ENCODE peak calls at places on chromosome 16, in nine cellular contexts. D is SK-N-SH; W is DND-41; T is CD4-positive, CD25-positive, alpha-beta regulatory T cell; S is cardiac muscle cell; Y is mucosa of descending colon; L is aorta; K is testis; V is kidney epithelial cell. Z is an unnamed sample. For H3K36me3, the result is how much of the 10 kb centered on the place peaks cover.

GRCh38 chr16:85293899-85294642 is 181.8 kb upstream of the CIBAR2 start:
- DNase-seq in L (no peak), V (no peak), T (no peak), W (no peak), K (no peak), S (no peak), Y (no peak), D (no peak), Z (no peak)

GRCh38 chr16:31006086-31006385 is 4.4 kb downstream of the STX1B start:
- DNase-seq in V (no peak), L (no peak), S (no peak), T (no peak), K (no peak), D (peak), W (no peak), Y (no peak), Z (no peak)

GRCh38 chr16:66728117-66728787 is 23.2 kb downstream of the DYNC1LI2 start:
- DNase-seq in V (no peak), T (peak), S (peak), Y (no peak), K (peak), L (no peak), D (peak), W (no peak), Z (no peak)

GRCh38 chr16:74160759-74161158 is 135.9 kb upstream of the PSMD7 start:
- DNase-seq in D (no peak), S (no peak), L (no peak), K (no peak), V (no peak), Y (no peak), T (no peak), W (no peak), Z (no peak)

GRCh38 chr16:50846511-50846910 is 104.6 kb downstream of the CYLD start:
- DNase-seq in L (no peak), D (no peak), S (no peak), Y (no peak), K (no peak), W (no peak), V (no peak), T (no peak), Z (no peak)

GRCh38 chr16:79069118-79069517 is 531.4 kb downstream of the MAF start:
- DNase-seq in K (no peak), L (no peak), D (no peak), S (no peak), Y (no peak), V (no peak), W (no peak), T (no peak), Z (no peak)

GRCh38 chr16:27520982-27521673 is 28.6 kb downstream of the GTF3C1 start:
- DNase-seq in V (no peak), T (no peak), L (peak), W (no peak), K (no peak), S (peak), Y (no peak), D (no peak), Z (peak)

GRCh38 chr16:57590654-57591085 is 37.8 kb upstream of the ADGRG1 start:
- DNase-seq in V (peak), K (no peak), S (no peak), T (no peak), Y (no peak), D (no peak), L (no peak), W (no peak), Z (no peak)

GRCh38 chr16:66970775-66971725 is 10.0 kb downstream of the CES3 start:
- DNase-seq in L (no peak), S (no peak), K (no peak), D (no peak), T (no peak), W (no peak), V (no peak), Y (no peak), Z (no peak)

DNA sequence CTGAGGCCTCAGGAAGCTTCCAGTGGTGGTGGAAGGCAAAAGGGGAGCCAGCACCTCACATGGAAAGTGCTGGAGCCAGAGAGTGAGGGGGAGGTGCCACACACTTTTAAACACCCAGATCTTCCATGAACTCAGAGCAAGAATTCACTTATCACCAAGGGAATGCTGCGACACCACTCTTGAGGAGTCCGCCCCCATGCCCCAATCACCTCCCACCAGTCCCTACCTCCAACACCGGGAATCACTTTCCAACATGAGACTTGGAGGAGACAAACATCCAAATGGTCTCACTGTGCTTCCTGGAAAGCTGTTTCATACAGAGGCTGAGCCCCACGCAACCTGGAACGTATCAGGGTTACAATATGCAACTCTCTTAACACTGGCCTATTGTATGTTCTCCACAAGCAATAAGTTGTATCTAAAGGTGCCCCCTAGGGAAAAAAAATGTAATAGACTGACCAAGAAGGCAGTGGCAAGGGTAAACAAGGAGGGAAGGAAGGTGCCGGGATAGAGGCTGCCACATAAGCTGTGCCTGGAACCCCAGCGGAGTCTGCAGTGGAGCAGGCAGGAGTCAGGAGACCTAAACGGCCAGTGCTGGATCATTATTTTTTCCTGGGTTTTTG is 106.7 kb upstream of the FOXF1 start:
- DNase-seq in L (no peak), Y (no peak), W (no peak), T (no peak), D (no peak), V (no peak), K (no peak), S (no peak), Z (no peak)
- H3K4me3 ChIP-seq in L (no peak), Y (no peak), W (no peak), T (no peak), D (no peak), V (no peak), K (no peak), S (no peak), Z (no peak)

GRCh38 chr16:69871708-69872107 is 79.4 kb upstream of the CLEC18A start:
- DNase-seq in D (no peak), S (no peak), V (no peak), L (no peak), T (no peak), W (no peak), Y (no peak), K (no peak), Z (no peak)

GRCh38 chr16:69867796-69868565 is 83.2 kb upstream of the CLEC18A start:
- DNase-seq in S (no peak), D (no peak), W (no peak), Y (no peak), K (no peak), T (no peak), V (no peak), L (no peak), Z (no peak)

GRCh38 chr16:69870761-69871160 is 80.4 kb upstream of the CLEC18A start:
- DNase-seq in V (no peak), T (no peak), S (no peak), W (no peak), K (no peak), D (no peak), L (no peak), Y (no peak), Z (no peak)

GRCh38 chr16:69872888-69873287 is 78.2 kb upstream of the CLEC18A start:
- DNase-seq in W (no peak), S (no peak), D (no peak), T (no peak), L (no peak), Y (no peak), V (no peak), K (no peak), Z (no peak)

DNA sequence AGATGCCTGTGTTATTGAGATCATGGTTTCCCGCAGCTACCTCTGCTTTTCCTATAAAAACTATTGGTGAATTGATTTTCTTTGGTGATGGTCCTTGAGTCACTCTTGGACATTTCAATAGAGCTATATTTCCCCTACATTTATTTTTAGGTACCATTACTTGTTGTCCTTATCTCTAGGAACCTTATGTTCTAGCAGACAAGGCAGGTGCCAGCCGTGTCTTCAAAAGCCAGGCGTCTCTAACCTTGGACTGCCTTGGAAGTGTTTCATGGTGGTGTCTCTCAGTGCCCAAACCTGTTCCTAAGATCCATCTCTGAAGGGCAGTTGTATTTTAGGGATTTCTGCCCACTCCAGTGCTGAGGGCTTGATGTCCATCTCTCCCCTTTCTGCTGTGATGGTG is 77.4 kb upstream of the CLEC18A start:
- DNase-seq in V (no peak), L (no peak), Y (no peak), K (no peak), S (no peak), W (no peak), D (no peak), T (no peak), Z (no peak)
- H3K36me3 ChIP-seq in V (under half), L (under half), Y (under half), K (under half), S (under half), W (under half), D (under half), T (half or more), Z (under half)

GRCh38 chr16:69822174-69822935 is 60.2 kb downstream of the WWP2 start:
- DNase-seq in Y (no peak), D (no peak), S (no peak), L (no peak), T (no peak), V (no peak), W (no peak), K (no peak), Z (no peak)

GRCh38 chr16:69827527-69827926 is 65.4 kb downstream of the WWP2 start:
- DNase-seq in V (no peak), D (peak), Y (no peak), S (no peak), T (no peak), K (no peak), L (no peak), W (no peak), Z (no peak)

GRCh38 chr16:69820926-69821541 is 58.9 kb downstream of the WWP2 start:
- DNase-seq in S (no peak), W (no peak), D (peak), V (no peak), Y (no peak), T (no peak), L (peak), K (peak), Z (no peak)

GRCh38 chr16:69821844-69822173 is 59.7 kb downstream of the WWP2 start:
- DNase-seq in T (no peak), Y (no peak), W (no peak), K (no peak), S (no peak), L (no peak), V (no peak), D (no peak), Z (no peak)

DNA sequence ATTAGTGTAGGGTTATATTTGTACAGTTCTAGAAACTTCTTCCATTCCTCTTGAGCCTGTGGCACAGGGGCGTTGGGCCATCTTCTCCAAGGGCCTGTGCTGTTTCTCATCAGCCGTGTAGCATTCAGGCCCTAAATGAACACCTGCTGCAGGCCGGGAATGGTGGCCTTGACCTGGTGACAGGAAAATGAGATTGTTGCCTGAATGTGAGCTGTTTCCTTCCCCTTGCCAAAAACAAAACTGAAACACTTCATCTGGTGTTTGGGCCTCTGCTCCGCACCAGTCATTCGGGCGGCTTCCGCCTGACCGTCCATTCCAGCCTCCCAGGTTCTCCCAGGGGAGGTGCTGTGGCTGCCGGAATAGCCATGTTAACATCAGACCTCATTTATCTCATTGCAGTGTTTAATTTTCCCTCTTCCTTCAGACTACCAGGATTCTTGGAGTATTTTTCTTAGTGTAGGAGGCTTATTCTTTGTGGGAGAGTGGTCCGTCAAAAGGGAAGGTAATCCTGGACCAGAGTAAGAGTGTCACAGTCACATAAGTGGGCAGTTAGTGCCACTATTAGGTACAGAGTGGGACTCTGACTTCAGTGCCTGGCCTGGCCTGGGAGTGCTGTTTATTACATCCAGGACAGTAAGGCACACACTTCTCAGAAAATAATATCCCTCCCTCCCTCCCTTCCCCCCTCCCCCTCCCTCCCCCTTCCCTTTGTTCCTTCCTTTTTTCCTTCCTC is 61.9 kb downstream of the WWP2 start:
- DNase-seq in L (no peak), W (no peak), K (peak), T (no peak), Y (no peak), S (no peak), V (no peak), D (no peak), Z (no peak)
- H3K4me3 ChIP-seq in L (no peak), W (no peak), K (no peak), T (no peak), Y (no peak), S (no peak), V (no peak), D (no peak), Z (no peak)

GRCh38 chr16:75660726-75661302 is 13.2 kb downstream of the TERF2IP start:
- DNase-seq in T (no peak), K (no peak), Y (no peak), D (no peak), W (no peak), S (no peak), V (no peak), L (no peak), Z (no peak)

GRCh38 chr16:75653926-75654325 is 6.4 kb downstream of the TERF2IP start:
- DNase-seq in Y (no peak), V (no peak), K (no peak), W (no peak), L (no peak), T (no peak), D (peak), S (no peak), Z (no peak)

GRCh38 chr16:75660321-75660720 is 12.7 kb downstream of the TERF2IP start:
- DNase-seq in S (no peak), T (no peak), V (no peak), D (no peak), K (no peak), L (no peak), W (no peak), Y (no peak), Z (no peak)

DNA sequence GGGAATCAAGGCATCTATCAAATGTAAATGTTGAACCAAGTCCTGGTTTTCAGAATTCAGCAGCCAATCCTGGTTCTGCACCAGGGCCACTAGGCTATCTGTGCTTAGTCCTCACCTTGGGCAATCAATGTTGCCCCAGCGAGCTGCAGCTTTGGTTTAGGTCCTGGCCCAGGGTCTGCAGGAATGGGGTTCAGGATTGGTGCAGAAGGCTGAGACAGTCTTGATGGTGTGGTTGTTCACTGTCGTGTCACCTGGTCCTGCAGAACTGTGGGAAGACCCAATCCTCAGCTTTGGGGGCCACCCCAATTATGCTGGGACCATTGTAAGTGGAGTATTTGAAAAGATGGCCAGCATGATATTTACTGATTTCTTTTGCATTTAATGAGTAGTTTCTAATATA is 10.6 kb downstream of the TERF2IP start:
- DNase-seq in T (no peak), W (no peak), Y (no peak), V (no peak), S (no peak), L (no peak), K (no peak), D (no peak), Z (no peak)
- H3K36me3 ChIP-seq in T (half or more), W (half or more), Y (under half), V (under half), S (under half), L (under half), K (under half), D (under half), Z (half or more)

GRCh38 chr16:53989597-53989996 is 285.6 kb downstream of the FTO start:
- DNase-seq in S (no peak), L (no peak), D (no peak), Y (no peak), T (no peak), W (no peak), V (no peak), K (no peak), Z (no peak)

GRCh38 chr16:53992057-53992378 is 288.1 kb downstream of the FTO start:
- DNase-seq in Y (no peak), K (no peak), S (no peak), W (no peak), T (no peak), V (no peak), L (no peak), D (peak), Z (no peak)

GRCh38 chr16:53988136-53988535 is 284.2 kb downstream of the FTO start:
- DNase-seq in Y (no peak), D (no peak), S (no peak), K (no peak), W (no peak), V (no peak), L (no peak), T (no peak), Z (no peak)

GRCh38 chr16:53995378-53995777 is 291.2 kb downstream of the IRX3 start:
- DNase-seq in D (no peak), T (no peak), Y (no peak), S (no peak), L (no peak), K (no peak), W (no peak), V (no peak), Z (no peak)

DNA sequence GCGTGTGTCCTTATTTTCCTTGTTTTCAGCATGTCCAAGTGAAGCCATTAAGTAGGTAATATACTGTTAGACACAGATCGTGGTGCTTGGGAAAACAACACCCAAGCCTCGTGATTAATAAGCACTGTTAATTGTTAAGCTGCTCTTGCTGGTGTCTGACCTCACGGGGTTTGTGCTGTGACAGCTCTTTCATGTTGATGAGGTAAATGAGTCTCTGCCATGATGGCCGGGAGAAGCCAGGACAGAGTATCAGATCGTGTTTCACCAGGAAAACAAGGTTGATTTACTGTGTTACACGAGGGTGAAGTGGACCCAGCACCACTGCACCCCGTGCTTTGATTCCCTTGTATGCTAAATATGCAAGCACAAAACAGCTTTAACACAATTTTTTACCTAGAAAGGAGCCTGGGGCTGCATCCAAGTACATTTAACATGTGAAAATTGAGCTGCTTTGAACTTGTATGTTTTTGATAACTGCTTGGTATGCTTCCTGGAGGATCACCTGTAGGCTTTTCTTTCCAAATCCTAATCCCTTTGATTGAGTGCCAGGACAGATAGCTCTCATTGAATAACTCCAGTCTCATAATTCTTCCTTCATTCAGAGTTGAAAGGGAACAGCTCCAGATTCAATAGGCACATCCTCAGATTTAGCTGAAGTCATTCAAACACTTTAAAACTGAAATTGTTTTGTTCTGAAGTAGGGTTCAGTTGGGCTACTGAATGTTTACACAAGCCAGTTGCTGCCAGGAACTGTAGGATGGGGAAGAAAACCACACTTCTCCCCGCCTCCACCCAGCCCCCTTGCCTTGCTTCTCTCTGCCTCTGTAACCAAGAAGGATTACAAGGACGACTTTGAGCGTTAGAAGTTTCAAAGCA is 287.5 kb downstream of the FTO start:
- DNase-seq in Y (no peak), K (no peak), V (peak), W (peak), D (no peak), T (no peak), S (no peak), L (no peak), Z (no peak)
- H3K4me3 ChIP-seq in Y (no peak), K (no peak), V (no peak), W (no peak), D (no peak), T (no peak), S (no peak), L (no peak), Z (no peak)

GRCh38 chr16:80776856-80777255 is 27.5 kb downstream of the CDYL2 start:
- DNase-seq in T (no peak), K (no peak), S (no peak), W (no peak), D (no peak), L (no peak), Y (no peak), V (no peak), Z (no peak)

GRCh38 chr16:80775450-80775849 is 28.9 kb downstream of the CDYL2 start:
- DNase-seq in V (no peak), D (no peak), L (no peak), T (no peak), S (no peak), W (no peak), K (no peak), Y (no peak), Z (no peak)

DNA sequence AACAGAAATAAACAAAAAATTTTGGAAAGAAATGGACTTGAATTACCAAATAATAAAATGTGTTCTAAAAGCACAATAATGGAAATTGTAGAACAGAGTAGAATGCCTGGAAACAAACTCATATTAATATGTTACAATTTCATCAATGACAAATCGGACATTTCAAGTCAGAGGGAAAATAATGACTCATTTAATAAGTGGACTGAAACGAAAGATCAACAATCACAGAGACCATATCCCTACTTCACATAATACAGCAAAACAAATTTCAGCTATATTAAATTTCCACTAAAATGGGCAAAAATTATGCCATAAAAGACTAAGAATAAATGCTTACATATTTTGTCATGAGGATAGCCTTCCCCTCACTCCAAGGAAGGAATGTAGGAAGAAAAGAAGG is 25.7 kb downstream of the CDYL2 start:
- DNase-seq in D (no peak), S (no peak), Y (no peak), V (no peak), T (no peak), W (no peak), K (no peak), L (no peak), Z (no peak)
- H3K36me3 ChIP-seq in D (under half), S (under half), Y (under half), V (under half), T (under half), W (under half), K (under half), L (under half), Z (under half)

DNA sequence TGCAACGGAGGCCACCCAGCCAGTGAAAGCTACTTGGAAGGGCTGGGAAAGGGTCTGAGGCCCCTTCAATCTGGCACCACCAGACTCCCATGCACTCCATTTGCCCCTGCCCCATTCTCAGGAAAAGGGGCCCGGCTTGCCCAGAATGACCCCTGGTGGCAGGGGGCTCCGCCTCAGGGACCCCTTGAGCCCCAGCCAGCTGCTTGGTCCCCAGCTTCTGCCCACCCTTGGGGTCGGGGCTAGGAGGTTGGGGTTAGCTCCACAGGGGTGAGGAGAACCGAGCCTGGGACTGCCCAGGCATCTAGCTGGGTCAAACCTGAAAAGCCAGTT is 1.3 kb downstream of the RHBDF1 start:
- DNase-seq in W (no peak), D (no peak), S (no peak), Y (no peak), V (no peak), T (no peak), L (no peak), K (no peak), Z (no peak)
- H3K4me3 ChIP-seq in W (no peak), D (peak), S (peak), Y (no peak), V (peak), T (no peak), L (peak), K (peak), Z (peak)